ENCODE peak calls at places on chromosome 1, in nine cellular contexts. Q is GM23338; H is stomach; D is OCI-LY7; J is upper lobe of right lung; U is CD8-positive, alpha-beta T cell; L is HCT116; S is neural progenitor cell; E is heart right ventricle. R is an unnamed sample. For H3K4me1, the result is how much of the 10 kb centered on the place peaks cover.

GRCh38 chr1:100567062-100567461 is 29.1 kb downstream of the GPR88 start:
- DNase-seq in D (no peak), U (no peak), Q (no peak), H (no peak), J (no peak), E (no peak), L (no peak), S (no peak), R (no peak)

GRCh38 chr1:205068001-205068400 is 16.3 kb downstream of the TMEM81 start:
- DNase-seq in S (no peak), D (no peak), E (no peak), L (no peak), Q (no peak), U (no peak), J (peak), H (no peak), R (no peak)

GRCh38 chr1:209199822-209200221 is 383.7 kb upstream of the CAMK1G start:
- DNase-seq in D (no peak), U (no peak), H (no peak), Q (peak), J (no peak), S (peak), L (no peak), E (no peak), R (no peak)

GRCh38 chr1:8396912-8397406 is 79.0 kb downstream of the SLC45A1 start:
- DNase-seq in H (no peak), U (no peak), E (no peak), J (no peak), L (no peak), Q (no peak), D (peak), S (no peak), R (peak)

GRCh38 chr1:230173176-230173575 is 106.1 kb downstream of the GALNT2 start:
- DNase-seq in U (no peak), E (no peak), S (no peak), J (no peak), Q (no peak), L (no peak), H (peak), D (no peak), R (no peak)

GRCh38 chr1:72932025-72932424 is 649.7 kb upstream of the NEGR1 start:
- DNase-seq in E (no peak), S (no peak), J (no peak), D (no peak), H (no peak), U (no peak), L (no peak), Q (no peak), R (no peak)

GRCh38 chr1:8104278-8105236 is 78.4 kb upstream of the ERRFI1 start:
- DNase-seq in L (no peak), D (no peak), E (no peak), S (no peak), H (no peak), J (no peak), U (no peak), Q (no peak), R (no peak)

GRCh38 chr1:181134543-181135461 is 46.3 kb downstream of the IER5 start:
- DNase-seq in Q (no peak), J (peak), L (no peak), E (no peak), D (peak), S (no peak), U (no peak), H (peak), R (peak)

GRCh38 chr1:53893999-53894636 is at the start of gene DIO1:
- DNase-seq in Q (peak), E (no peak), L (no peak), J (no peak), S (peak), D (no peak), U (no peak), H (no peak), R (no peak)

GRCh38 chr1:194295690-194296089 is 1109.3 kb upstream of the B3GALT2 start:
- DNase-seq in L (peak), S (peak), E (no peak), U (peak), J (no peak), H (no peak), D (peak), Q (peak), R (peak)

GRCh38 chr1:62212411-62212810 is 17.8 kb downstream of the L1TD1 start:
- DNase-seq in S (no peak), E (no peak), H (no peak), J (no peak), L (no peak), Q (no peak), U (no peak), D (no peak), R (no peak)

GRCh38 chr1:8590696-8591351 is 226.6 kb downstream of the RERE start:
- DNase-seq in J (no peak), Q (no peak), H (no peak), D (no peak), S (no peak), U (no peak), L (no peak), E (no peak), R (no peak)

GRCh38 chr1:27124405-27124804 is 30.5 kb downstream of the SLC9A1 start:
- DNase-seq in S (peak), D (no peak), H (no peak), J (no peak), U (no peak), Q (no peak), E (no peak), L (no peak), R (no peak)

GRCh38 chr1:185670187-185670627 is 64.0 kb upstream of the HMCN1 start:
- DNase-seq in J (no peak), U (peak), L (no peak), S (peak), D (no peak), H (peak), E (no peak), Q (peak), R (peak)

GRCh38 chr1:209072481-209072880 is 511.0 kb upstream of the CAMK1G start:
- DNase-seq in Q (no peak), U (no peak), J (no peak), D (no peak), L (no peak), S (no peak), E (no peak), H (no peak), R (no peak)

GRCh38 chr1:41622402-41622801 is 137.9 kb upstream of the EDN2 start:
- DNase-seq in E (no peak), L (no peak), H (no peak), D (no peak), J (no peak), S (no peak), U (no peak), Q (no peak), R (peak)

GRCh38 chr1:165162671-165163241 is 193.8 kb downstream of the LMX1A start:
- DNase-seq in H (no peak), J (no peak), S (peak), D (no peak), E (no peak), U (no peak), L (no peak), Q (peak), R (peak)

GRCh38 chr1:161133220-161133740 is 813 bp upstream of the DEDD start:
- DNase-seq in J (no peak), E (no peak), S (no peak), D (no peak), Q (peak), U (no peak), H (no peak), L (no peak), R (no peak)

GRCh38 chr1:109898842-109899241 is 11.8 kb upstream of the CSF1 start:
- DNase-seq in L (no peak), U (no peak), Q (no peak), H (no peak), S (no peak), J (no peak), E (no peak), D (no peak), R (no peak)

GRCh38 chr1:73813726-73814125 is 384.2 kb downstream of the LRRIQ3 start:
- DNase-seq in S (peak), H (no peak), Q (no peak), U (no peak), D (no peak), J (no peak), L (no peak), E (no peak), R (peak)

GRCh38 chr1:22916469-22916817 is 56.2 kb downstream of the LACTBL1 start:
- DNase-seq in U (no peak), J (no peak), S (no peak), L (no peak), H (no peak), E (no peak), D (peak), Q (no peak), R (no peak)

GRCh38 chr1:166627583-166627982 is 211.7 kb upstream of the POGK start:
- DNase-seq in L (no peak), U (no peak), J (no peak), S (no peak), H (no peak), Q (peak), E (no peak), D (no peak), R (no peak)

GRCh38 chr1:170010443-170010842 is 64.1 kb downstream of the KIFAP3 start:
- DNase-seq in S (peak), H (no peak), U (peak), J (no peak), D (peak), Q (peak), E (no peak), L (peak), R (peak)

GRCh38 chr1:99737016-99737415 is 29.4 kb downstream of the FRRS1 start:
- DNase-seq in H (no peak), J (no peak), U (no peak), S (peak), Q (peak), L (peak), E (no peak), D (peak), R (peak)

GRCh38 chr1:24822887-24823286 is 77.6 kb downstream of the CLIC4 start:
- DNase-seq in H (no peak), D (no peak), J (no peak), L (no peak), Q (no peak), U (no peak), S (no peak), E (no peak), R (peak)

GRCh38 chr1:72915581-72915980 is 633.2 kb upstream of the NEGR1 start:
- DNase-seq in U (no peak), D (no peak), J (no peak), H (no peak), E (no peak), Q (peak), L (no peak), S (peak), R (no peak)

GRCh38 chr1:10909697-10910489 is 102.6 kb upstream of the TARDBP start:
- DNase-seq in J (peak), E (peak), Q (peak), D (peak), L (no peak), S (peak), H (peak), U (peak), R (peak)

GRCh38 chr1:21613072-21613867 is 55.9 kb downstream of the RAP1GAP start:
- DNase-seq in L (no peak), D (no peak), S (no peak), H (no peak), J (no peak), E (no peak), Q (no peak), U (no peak), R (no peak)

GRCh38 chr1:16915627-16915973 is 6.1 kb upstream of the CROCC start:
- DNase-seq in J (peak), S (no peak), E (no peak), H (no peak), D (peak), Q (peak), L (no peak), U (no peak), R (peak)

GRCh38 chr1:178238722-178239510 is 145.0 kb downstream of the RASAL2 start:
- DNase-seq in L (peak), Q (no peak), S (no peak), E (no peak), D (no peak), J (no peak), U (no peak), H (no peak), R (no peak)

GRCh38 chr1:15328785-15329480 is 80.8 kb upstream of the EFHD2 start:
- DNase-seq in Q (no peak), H (peak), L (no peak), S (no peak), D (no peak), J (no peak), E (peak), U (no peak), R (peak)

DNA sequence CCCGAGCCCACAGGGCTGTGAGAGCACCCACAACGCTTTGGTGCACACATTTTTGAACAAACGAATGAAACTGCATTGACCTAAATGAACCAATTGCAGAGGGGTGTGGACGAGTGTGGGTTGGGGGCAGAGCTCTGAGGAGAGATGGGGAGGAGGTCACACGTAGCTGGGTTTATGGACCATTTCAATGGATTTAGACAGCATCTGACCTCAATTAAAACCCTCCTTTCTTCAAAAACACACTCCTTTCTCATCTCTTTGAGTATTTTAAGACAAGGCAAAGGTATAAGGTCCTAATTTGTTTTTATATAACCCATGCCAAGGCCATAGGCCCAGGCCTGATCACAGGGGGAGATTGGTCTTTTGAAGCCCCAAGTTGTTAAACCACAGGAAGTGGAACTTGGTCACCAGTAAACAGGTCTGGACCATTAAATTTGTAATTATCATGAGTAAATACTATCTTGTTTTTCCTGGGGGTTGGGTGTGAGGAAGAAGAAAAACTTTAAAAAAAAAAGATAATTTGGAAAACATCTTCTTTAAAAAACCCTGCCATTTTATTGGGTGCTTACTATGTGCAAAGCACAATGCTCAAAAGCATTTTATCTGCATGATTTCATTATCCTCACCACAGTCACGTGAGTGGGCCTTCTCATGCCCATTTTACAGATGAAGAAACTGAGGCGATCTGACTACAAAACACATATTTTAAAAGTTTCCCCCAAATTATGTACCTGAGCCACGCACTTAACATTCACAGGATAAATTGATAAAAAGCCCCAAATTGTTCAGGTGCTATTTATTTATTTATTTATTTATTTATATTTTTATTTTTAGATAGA is 8.9 kb upstream of the INAVA start:
- DNase-seq in Q (no peak), D (no peak), J (no peak), L (no peak), E (no peak), S (no peak), H (no peak), U (no peak), R (no peak)
- H3K4me1 ChIP-seq in Q (under half), D (under half), J (under half), L (under half), E (under half), S (under half), H (under half), U (under half), R (under half)

GRCh38 chr1:218350909-218351616 is 5.9 kb downstream of the TGFB2 start:
- DNase-seq in U (no peak), E (no peak), D (no peak), S (no peak), L (no peak), H (no peak), J (no peak), Q (no peak), R (peak)

GRCh38 chr1:218355269-218355668 is 10.1 kb downstream of the TGFB2 start:
- DNase-seq in J (no peak), L (no peak), D (no peak), H (no peak), E (no peak), S (no peak), U (no peak), Q (no peak), R (no peak)

GRCh38 chr1:218350022-218350525 is 4.9 kb downstream of the TGFB2 start:
- DNase-seq in S (no peak), E (no peak), Q (no peak), H (no peak), L (no peak), J (no peak), U (no peak), D (no peak), R (no peak)

GRCh38 chr1:218351617-218352438 is 6.7 kb downstream of the TGFB2 start:
- DNase-seq in U (peak), S (peak), H (no peak), D (no peak), L (no peak), Q (peak), J (no peak), E (no peak), R (no peak)

DNA sequence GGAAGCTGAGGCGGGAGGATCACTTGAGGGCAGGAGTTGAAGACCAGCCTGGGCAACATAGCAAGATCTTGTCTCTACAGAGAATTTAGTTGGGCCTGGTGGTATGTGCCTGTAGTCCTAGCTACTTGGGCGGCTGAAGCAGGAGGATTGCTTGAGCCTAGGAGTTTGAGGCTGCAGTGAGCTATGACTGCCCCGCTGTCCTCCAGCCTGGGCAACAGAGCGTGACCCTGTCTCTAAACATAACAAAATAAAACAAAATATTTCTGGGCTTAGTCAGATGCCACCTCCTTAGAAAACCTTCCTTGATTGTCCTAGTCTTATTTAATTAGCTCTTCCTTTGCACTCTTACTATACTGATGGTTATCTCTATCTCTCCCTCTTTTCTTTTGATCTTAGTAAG is 8.5 kb downstream of the TGFB2 start:
- DNase-seq in E (no peak), D (no peak), S (no peak), U (no peak), H (no peak), J (no peak), L (no peak), Q (no peak), R (no peak)
- TF ChIP-seq CTCF in E (no peak), D (no peak), S (no peak), U (no peak), H (no peak), J (no peak), L (no peak), Q (no peak), R (no peak)

GRCh38 chr1:234768569-234769283 is 158.7 kb upstream of the IRF2BP2 start:
- DNase-seq in U (peak), D (no peak), Q (no peak), S (no peak), E (no peak), H (no peak), L (no peak), J (no peak), R (no peak)
- H3K4me1 ChIP-seq in U (half or more), D (under half), Q (under half), S (under half), E (under half), H (under half), L (under half), J (under half), R (under half)

GRCh38 chr1:210372931-210373627 is 44.4 kb downstream of the HHAT start:
- DNase-seq in D (no peak), U (no peak), Q (no peak), J (no peak), E (no peak), L (no peak), S (no peak), H (no peak), R (no peak)
- TF ChIP-seq CTCF in D (no peak), U (no peak), Q (no peak), J (no peak), E (no peak), L (no peak), S (no peak), H (no peak), R (no peak)

R was measured in cardiac muscle cell.